ENCODE peak calls at places on chromosomes 3 and 15, in six cellular contexts. Q is cardiac fibroblast, U is cardiac muscle cell, E is brain microvascular endothelial cell, P is upper lobe of right lung, L is AG04450. C is an unnamed sample.
A peak's percentile ranks its signal among the peaks of the same experiment; 100 is the strongest.

GRCh38 chr3:183924543-183924942 is 39.9 kb upstream of the PARL start:
- DNase-seq in Q (peak; percentile 72), U (no peak), E (no peak), P (no peak), L (no peak), C (no peak)

GRCh38 chr3:39752751-39753150 is 56.7 kb upstream of the MYRIP start:
- DNase-seq in Q (peak; percentile 38), U (no peak), E (no peak), P (no peak), L (no peak), C (no peak)

GRCh38 chr3:72907851-72908620 is 20.2 kb downstream of the GXYLT2 start:
- DNase-seq in Q (peak; percentile 80), U (no peak), E (peak; percentile 57), P (no peak), L (peak; percentile 80), C (no peak)

GRCh38 chr3:178060406-178060805 is 475.8 kb upstream of the KCNMB2 start:
- DNase-seq in Q (peak; percentile 55), U (no peak), E (no peak), P (no peak), L (peak; percentile 48), C (no peak)

GRCh38 chr3:115580566-115580965 is 42.7 kb upstream of the GAP43 start:
- DNase-seq in Q (no peak), U (no peak), E (no peak), P (no peak), L (no peak), C (no peak)

GRCh38 chr15:77107068-77107467 is 36.2 kb upstream of the TSPAN3 start:
- DNase-seq in Q (peak; percentile 58), U (no peak), E (peak; percentile 27), P (no peak), L (no peak), C (no peak)

GRCh38 chr3:3127432-3128010 is 781 bp downstream of the TRNT1 start:
- DNase-seq in Q (peak; percentile 15), U (no peak), E (no peak), P (no peak), L (no peak), C (no peak)

GRCh38 chr3:9809615-9810356 is at the start of gene TTLL3:
- DNase-seq in Q (peak; percentile 59), U (peak; percentile 66), E (peak; percentile 57), P (peak; percentile 91), L (no peak), C (no peak)

GRCh38 chr3:126542340-126543241 is 16.1 kb downstream of the C3orf22 start:
- DNase-seq in Q (no peak), U (no peak), E (no peak), P (peak; percentile 58), L (no peak), C (no peak)

GRCh38 chr15:34583399-34584320 is at the start of gene GOLGA8B:
- DNase-seq in Q (peak; percentile 47), U (peak; percentile 91), E (no peak), P (peak; percentile 87), L (no peak), C (no peak)

GRCh38 chr15:75884041-75884440 is 19.6 kb upstream of the FBXO22 start:
- DNase-seq in Q (peak; percentile 66), U (no peak), E (no peak), P (no peak), L (no peak), C (no peak)

GRCh38 chr3:52978109-52978754 is 67.6 kb downstream of the SFMBT1 start:
- DNase-seq in Q (no peak), U (no peak), E (no peak), P (no peak), L (no peak), C (no peak)

GRCh38 chr3:183253961-183254815 is 1.1 kb downstream of the B3GNT5 start:
- DNase-seq in Q (no peak), U (peak; percentile 45), E (no peak), P (peak; percentile 83), L (no peak), C (no peak)

GRCh38 chr15:77527831-77528231 is 104.9 kb downstream of the LINGO1 start:
- DNase-seq in Q (no peak), U (no peak), E (no peak), P (peak; percentile 42), L (no peak), C (no peak)

GRCh38 chr15:58440181-58440910 is 8.6 kb downstream of the LIPC start:
- DNase-seq in Q (peak; percentile 68), U (no peak), E (peak; percentile 45), P (no peak), L (no peak), C (no peak)

GRCh38 chr3:24316887-24317383 is 177.7 kb downstream of the THRB start:
- DNase-seq in Q (peak; percentile 53), U (no peak), E (no peak), P (no peak), L (no peak), C (no peak)

GRCh38 chr3:141384157-141384556 is 15.9 kb downstream of the ZBTB38 start:
- DNase-seq in Q (peak; percentile 45), U (no peak), E (no peak), P (no peak), L (no peak), C (no peak)

GRCh38 chr3:33417051-33417673 is 23.0 kb downstream of the UBP1 start:
- DNase-seq in Q (peak; percentile 78), U (no peak), E (no peak), P (no peak), L (no peak), C (no peak)

GRCh38 chr15:96328101-96328958 is 2.2 kb upstream of the NR2F2 start:
- DNase-seq in Q (peak; percentile 60), U (no peak), E (no peak), P (no peak), L (no peak), C (no peak)

GRCh38 chr3:37558580-37558979 is 303.1 kb upstream of the CTDSPL start:
- DNase-seq in Q (no peak), U (no peak), E (no peak), P (no peak), L (no peak), C (no peak)

GRCh38 chr15:93265046-93265658 is 176.1 kb upstream of the RGMA start:
- DNase-seq in Q (no peak), U (no peak), E (peak; percentile 68), P (no peak), L (no peak), C (no peak)

GRCh38 chr3:141114816-141115458 is 63.8 kb downstream of the SPSB4 start:
- DNase-seq in Q (no peak), U (peak; percentile 31), E (no peak), P (no peak), L (no peak), C (no peak)

GRCh38 chr15:71448688-71449114 is 333.4 kb downstream of the THSD4 start:
- DNase-seq in Q (peak; percentile 80), U (peak; percentile 74), E (peak; percentile 70), P (no peak), L (no peak), C (peak; percentile 60)

GRCh38 chr3:106609666-106610301 is 741.0 kb upstream of the CBLB start:
- DNase-seq in Q (peak; percentile 96), U (peak; percentile 83), E (peak; percentile 93), P (no peak), L (peak; percentile 87), C (peak; percentile 85)

GRCh38 chr15:64443747-64444621 is 16.4 kb upstream of the ZNF609 start:
- DNase-seq in Q (peak; percentile 92), U (no peak), E (peak; percentile 69), P (no peak), L (peak; percentile 70), C (no peak)

GRCh38 chr3:13702226-13702820 is 153.4 kb downstream of the FBLN2 start:
- DNase-seq in Q (no peak), U (no peak), E (no peak), P (peak; percentile 21), L (no peak), C (no peak)

GRCh38 chr3:180612363-180612762 is 10.4 kb downstream of the TTC14 start:
- DNase-seq in Q (no peak), U (no peak), E (no peak), P (no peak), L (no peak), C (no peak)

GRCh38 chr3:27646891-27647290 is 75.2 kb downstream of the EOMES start:
- DNase-seq in Q (no peak), U (no peak), E (no peak), P (no peak), L (no peak), C (no peak)

GRCh38 chr15:86373147-86373546 is 293.5 kb downstream of the AGBL1 start:
- DNase-seq in Q (no peak), U (no peak), E (no peak), P (no peak), L (no peak), C (no peak)

GRCh38 chr3:170737763-170738162 is 132.2 kb downstream of the RPL22L1 start:
- DNase-seq in Q (no peak), U (no peak), E (no peak), P (no peak), L (no peak), C (no peak)

GRCh38 chr3:170734737-170735070 is 135.3 kb downstream of the RPL22L1 start:
- DNase-seq in Q (no peak), U (no peak), E (no peak), P (no peak), L (no peak), C (no peak)

GRCh38 chr3:170734043-170734736 is 135.8 kb downstream of the RPL22L1 start:
- DNase-seq in Q (no peak), U (no peak), E (no peak), P (no peak), L (no peak), C (no peak)

GRCh38 chr3:170738756-170739155 is 131.2 kb downstream of the RPL22L1 start:
- DNase-seq in Q (no peak), U (no peak), E (no peak), P (no peak), L (no peak), C (no peak)

GRCh38 chr3:170735821-170736220 is 134.2 kb downstream of the RPL22L1 start:
- DNase-seq in Q (no peak), U (no peak), E (no peak), P (no peak), L (no peak), C (no peak)
- H3K4me3 ChIP-seq in Q (no peak overlapping the region), U (no peak overlapping the region), E (no peak overlapping the region), P (no peak overlapping the region), L (no peak overlapping the region), C (no peak overlapping the region)

GRCh38 chr3:112793311-112794081 is 53.2 kb downstream of the CD200R1L start:
- DNase-seq in Q (peak; percentile 56), U (no peak), E (no peak), P (no peak), L (no peak), C (no peak)
- H3K4me3 ChIP-seq in Q (no peak overlapping the region), U (no peak overlapping the region), E (no peak overlapping the region), P (no peak overlapping the region), L (no peak overlapping the region), C (no peak overlapping the region)

GRCh38 chr3:118945834-118946233 is 88.8 kb downstream of the IGSF11 start:
- DNase-seq in Q (no peak), U (no peak), E (no peak), P (no peak), L (no peak), C (no peak)
- H3K4me3 ChIP-seq in Q (no peak overlapping the region), U (no peak overlapping the region), E (no peak overlapping the region), P (no peak overlapping the region), L (no peak overlapping the region), C (no peak overlapping the region)

DNA sequence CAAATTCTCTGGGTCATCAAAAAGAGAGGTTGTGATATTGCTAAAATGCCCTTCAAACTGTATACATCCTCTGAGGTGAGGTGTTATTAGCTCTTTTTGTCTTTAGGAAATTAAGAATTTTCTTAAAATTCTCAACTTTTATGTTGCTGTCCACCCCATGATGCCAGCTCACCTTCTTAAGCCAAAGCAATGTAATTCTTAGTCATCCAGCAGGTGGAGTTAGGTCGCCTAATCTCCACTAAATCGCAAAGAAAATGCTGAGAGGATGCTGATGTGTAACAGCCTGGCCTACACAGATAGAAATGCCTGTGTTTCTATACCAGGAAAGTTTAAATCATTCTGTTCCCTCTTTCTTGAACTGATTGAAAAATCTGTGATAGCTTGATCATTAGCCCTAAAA is 770.2 kb upstream of the ALCAM start:
- DNase-seq in Q (peak; percentile 74), U (peak; percentile 52), E (peak; percentile 37), P (no peak), L (peak; percentile 33), C (peak; percentile 31)
- H3K4me3 ChIP-seq in Q (no peak overlapping the region), U (no peak overlapping the region), E (no peak overlapping the region), P (no peak overlapping the region), L (no peak overlapping the region), C (no peak overlapping the region)

C was measured in iPS DF 6.9.